ENCODE peak calls at places on chromosome X, in four cellular contexts. J is prostate gland, N is GM12878, Y is esophagus squamous epithelium. T is an unnamed sample.

GRCh38 chrX:45794323-45794994 is 593.8 kb upstream of the DIPK2B start:
- DNase-seq in J (no peak), N (no peak), Y (no peak), T (no peak)

GRCh38 chrX:30561191-30561590 is 16.4 kb downstream of the TASL start:
- DNase-seq in J (no peak), N (no peak), Y (no peak), T (no peak)

GRCh38 chrX:109926118-109926517 is 76.8 kb upstream of the TMEM164 start:
- DNase-seq in J (no peak), N (no peak), Y (no peak), T (no peak)

GRCh38 chrX:101357166-101357795 is 8.7 kb upstream of the TIMM8A start:
- DNase-seq in J (no peak), N (no peak), Y (no peak), T (no peak)

GRCh38 chrX:128106630-128107029 is 54.4 kb upstream of the ACTRT1 start:
- DNase-seq in J (no peak), N (no peak), Y (no peak), T (no peak)

GRCh38 chrX:69501433-69501832 is 2.7 kb upstream of the NALF2 start:
- DNase-seq in J (no peak), N (no peak), Y (no peak), T (no peak)

GRCh38 chrX:33087411-33087810 is 123.9 kb downstream of the DMD start:
- DNase-seq in J (no peak), N (no peak), Y (no peak), T (no peak)

GRCh38 chrX:70508296-70508911 is 63.8 kb downstream of the DLG3 start:
- DNase-seq in J (no peak), N (no peak), Y (no peak), T (no peak)

GRCh38 chrX:16903274-16904019 is 33.3 kb upstream of the RBBP7 start:
- DNase-seq in J (no peak), N (peak; percentile 15), Y (no peak), T (no peak)

GRCh38 chrX:65406532-65406931 is 128.1 kb downstream of the LAS1L start:
- DNase-seq in J (no peak), N (no peak), Y (no peak), T (peak; percentile 49)

GRCh38 chrX:78375894-78376293 is 48.5 kb upstream of the CYSLTR1 start:
- DNase-seq in J (no peak), N (no peak), Y (no peak), T (no peak)

GRCh38 chrX:25007059-25008053 is 8.4 kb downstream of the ARX start:
- DNase-seq in J (no peak), N (no peak), Y (no peak), T (peak; percentile 61)

GRCh38 chrX:130055899-130056298 is 54.4 kb downstream of the ELF4 start:
- DNase-seq in J (no peak), N (no peak), Y (no peak), T (no peak)

GRCh38 chrX:97628326-97628725 is 744.6 kb downstream of the RPA4 start:
- DNase-seq in J (no peak), N (no peak), Y (no peak), T (no peak)

GRCh38 chrX:44542567-44543325 is at the start of gene FUNDC1:
- DNase-seq in J (peak; percentile 80), N (peak; percentile 79), Y (peak; percentile 67), T (peak; percentile 89)
- TF ChIP-seq POLR2A in J (peak; percentile 61), N (peak; percentile 63), Y (no peak), T (peak; percentile 77)

GRCh38 chrX:154366666-154367055 is 7.8 kb downstream of the FLNA start:
- DNase-seq in J (peak; percentile 64), N (no peak), Y (no peak), T (no peak)
- TF ChIP-seq POLR2A in J (no peak), N (peak; percentile 8), Y (no peak), T (no peak)

GRCh38 chrX:85499400-85499799 is 119.9 kb upstream of the POF1B start:
- DNase-seq in J (no peak), N (no peak), Y (no peak), T (no peak)
- TF ChIP-seq POLR2A in J (no peak), N (no peak), Y (no peak), T (no peak)

GRCh38 chrX:154540897-154541535 is 5.6 kb downstream of the G6PD start:
- DNase-seq in J (peak; percentile 58), N (no peak), Y (no peak), T (no peak)

GRCh38 chrX:154541589-154541895 is 5.1 kb downstream of the G6PD start:
- DNase-seq in J (no peak), N (no peak), Y (no peak), T (no peak)

GRCh38 chrX:154542723-154543424 is 3.8 kb downstream of the G6PD start:
- DNase-seq in J (no peak), N (no peak), Y (no peak), T (no peak)

GRCh38 chrX:154544885-154545284 is 1.8 kb downstream of the G6PD start:
- DNase-seq in J (no peak), N (no peak), Y (no peak), T (no peak)

DNA sequence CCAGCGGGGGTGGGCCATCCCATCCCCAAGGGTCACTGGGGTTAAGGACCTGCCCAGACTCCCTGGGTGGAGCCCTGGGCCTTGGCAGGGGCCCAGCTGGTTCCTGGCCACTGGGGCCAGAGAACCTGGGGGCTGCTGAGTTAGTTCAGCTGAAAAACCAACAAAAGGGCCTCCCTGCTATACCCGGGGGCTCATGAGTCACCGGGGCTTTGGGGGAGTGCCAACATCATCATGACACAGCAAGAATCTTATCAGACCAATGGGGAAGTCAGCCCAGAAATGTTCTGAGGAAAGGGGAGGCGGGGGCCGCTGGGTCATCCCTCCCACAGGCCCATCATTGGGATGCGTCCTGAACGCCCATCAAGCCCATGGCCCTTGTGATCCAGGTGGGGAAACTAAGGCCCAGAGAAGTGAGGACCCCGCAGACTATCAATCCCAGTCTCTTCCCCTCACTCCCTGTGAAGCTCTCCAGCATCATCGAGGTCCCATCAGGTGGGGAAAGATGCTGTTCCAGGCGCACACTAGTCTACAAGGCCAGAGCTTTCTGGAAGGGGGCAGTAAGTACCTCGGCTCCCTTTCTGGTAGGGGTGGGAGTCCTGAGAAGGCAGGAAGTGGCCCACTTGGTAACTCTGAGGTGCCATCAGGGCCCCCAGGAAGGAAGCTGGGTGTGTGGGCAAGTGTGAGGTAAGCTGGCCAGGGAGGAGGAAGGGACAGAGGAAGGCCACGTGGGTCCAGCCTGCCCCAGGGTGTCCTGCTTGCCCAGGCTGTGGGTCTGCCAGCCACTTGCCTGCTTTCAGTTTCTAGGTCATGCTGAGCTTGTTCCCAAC is 4.5 kb downstream of the G6PD start:
- DNase-seq in J (no peak), N (no peak), Y (no peak), T (no peak)
- TF ChIP-seq POLR2A in J (no peak), N (no peak), Y (no peak), T (no peak)